ENCODE peak calls at places on chromosomes 12 and 14, in seven cellular contexts. Z is RWPE1, W is A549, C is suprapubic skin, R is GM10248, K is cardiac muscle cell, M is body of pancreas. F is an unnamed sample.

GRCh38 chr12:106986135-106986534 is 811 bp downstream of the MTERF2 start:
- DNase-seq in K (no peak), Z (no peak), R (no peak), C (no peak), W (no peak), M (no peak), F (no peak)

GRCh38 chr12:102435827-102436436 is 44.4 kb downstream of the IGF1 start:
- DNase-seq in Z (no peak), W (no peak), C (no peak), K (no peak), R (no peak), M (peak), F (no peak)

GRCh38 chr12:77724367-77724957 is 106.2 kb upstream of the NAV3 start:
- DNase-seq in C (no peak), M (no peak), K (peak), W (peak), Z (peak), R (no peak), F (no peak)

GRCh38 chr12:11071414-11071813 is 9.3 kb upstream of the TAS2R46 start:
- DNase-seq in Z (no peak), W (no peak), R (no peak), M (no peak), C (no peak), K (peak), F (no peak)

GRCh38 chr12:22437031-22437806 is 102.7 kb upstream of the ST8SIA1 start:
- DNase-seq in W (peak), C (no peak), M (no peak), Z (peak), K (no peak), R (no peak), F (no peak)

GRCh38 chr12:43291516-43291915 is 260.5 kb downstream of the ADAMTS20 start:
- DNase-seq in K (no peak), W (no peak), R (no peak), M (no peak), C (no peak), Z (no peak), F (no peak)

GRCh38 chr12:28899951-28900350 is 249.1 kb upstream of the FAR2 start:
- DNase-seq in Z (peak), M (no peak), K (no peak), W (no peak), R (no peak), C (no peak), F (no peak)

GRCh38 chr14:73143003-73143402 is 6.7 kb downstream of the PSEN1 start:
- DNase-seq in C (no peak), R (no peak), W (no peak), K (no peak), Z (no peak), M (no peak), F (no peak)

GRCh38 chr12:12510141-12510540 is 52.5 kb downstream of the DUSP16 start:
- DNase-seq in K (no peak), W (no peak), C (no peak), Z (peak), M (no peak), R (no peak), F (no peak)

GRCh38 chr14:29643415-29644206 is 284.0 kb downstream of the PRKD1 start:
- DNase-seq in K (no peak), Z (no peak), W (peak), C (no peak), M (no peak), R (no peak), F (no peak)

GRCh38 chr12:124861492-124861891 is 2.2 kb downstream of the SCARB1 start:
- DNase-seq in C (no peak), K (no peak), R (no peak), Z (peak), W (peak), M (no peak), F (no peak)
- TF ChIP-seq CTCF in C (no peak), K (no peak), R (no peak), Z (no peak), W (no peak), M (no peak), F (no peak)

DNA sequence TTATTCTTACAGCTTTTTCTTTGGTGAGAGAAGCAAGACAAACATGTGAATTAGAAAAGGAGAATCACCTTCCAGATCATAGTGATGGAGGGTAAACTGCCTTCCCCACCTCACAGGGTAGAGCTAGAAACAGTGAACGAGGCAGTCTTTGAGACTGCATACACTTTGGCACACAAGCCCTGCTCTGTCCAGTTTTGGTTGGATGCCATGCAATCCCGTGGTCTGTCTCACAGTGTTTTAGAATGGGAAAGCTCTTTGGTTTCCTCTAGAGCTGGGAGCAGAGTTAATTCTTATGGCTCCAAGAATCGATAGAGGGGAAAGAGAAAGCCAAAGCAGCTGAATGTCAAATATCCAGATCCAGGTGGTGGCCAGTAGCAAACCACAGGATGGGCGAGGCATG is 21.9 kb downstream of the TDP1 start:
- DNase-seq in K (no peak), C (no peak), M (no peak), R (no peak), W (no peak), Z (no peak), F (no peak)
- TF ChIP-seq CTCF in K (no peak), C (no peak), M (no peak), R (no peak), W (no peak), Z (no peak), F (no peak)

GRCh38 chr14:96666088-96666487 is 131.1 kb upstream of the VRK1 start:
- DNase-seq in C (peak), Z (no peak), W (no peak), M (no peak), K (no peak), R (no peak), F (no peak)
- TF ChIP-seq CTCF in C (no peak), Z (no peak), W (no peak), M (no peak), K (no peak), R (no peak), F (no peak)

DNA sequence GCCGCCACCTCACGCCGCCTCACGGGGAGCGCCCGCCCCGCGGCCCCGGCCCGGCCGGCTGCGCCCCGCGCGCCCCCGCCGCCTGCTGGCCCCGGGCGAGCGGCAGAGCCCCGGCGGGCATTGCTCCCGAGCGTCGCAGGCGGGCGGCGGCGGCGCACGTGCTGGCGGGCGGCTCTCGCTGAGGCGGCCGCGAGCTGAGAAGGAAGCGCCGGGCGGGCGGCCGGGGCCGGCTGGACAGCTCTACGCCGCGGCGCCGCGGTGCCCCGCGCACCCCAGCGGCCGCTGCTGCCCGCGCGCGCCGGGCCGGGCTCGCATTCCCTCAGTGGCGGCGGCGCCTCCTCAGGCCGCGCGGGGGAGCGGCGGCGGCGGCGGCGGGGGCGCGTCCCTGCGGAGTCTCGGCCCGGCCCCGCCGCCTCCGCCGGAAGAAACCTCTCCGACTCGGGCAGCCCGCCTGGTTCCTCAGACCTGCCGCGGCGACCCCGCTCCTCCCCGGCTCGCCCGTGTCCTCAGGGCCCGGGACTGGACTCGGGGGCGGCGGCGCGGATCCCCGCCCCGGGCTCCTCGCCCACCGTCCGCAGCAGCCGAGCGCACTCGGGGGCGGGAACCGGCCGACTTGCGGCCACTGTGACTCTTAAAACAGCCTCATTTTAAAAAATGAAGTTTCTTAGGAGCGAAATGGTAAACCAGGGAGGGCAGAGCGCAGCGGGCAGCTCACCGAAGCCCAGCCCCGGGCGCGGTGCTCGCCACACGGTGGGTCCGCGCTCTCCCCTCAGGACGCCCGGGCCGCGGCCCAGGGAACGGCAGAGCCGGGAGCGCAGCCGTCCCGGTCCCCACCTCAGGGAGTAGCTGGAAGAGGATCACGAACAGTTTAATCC is at the start of gene PITPNM2:
- DNase-seq in M (peak), R (peak), W (peak), C (no peak), Z (peak), K (peak), F (no peak)
- TF ChIP-seq CTCF in M (no peak), R (peak), W (peak), C (peak), Z (peak), K (no peak), F (no peak)

DNA sequence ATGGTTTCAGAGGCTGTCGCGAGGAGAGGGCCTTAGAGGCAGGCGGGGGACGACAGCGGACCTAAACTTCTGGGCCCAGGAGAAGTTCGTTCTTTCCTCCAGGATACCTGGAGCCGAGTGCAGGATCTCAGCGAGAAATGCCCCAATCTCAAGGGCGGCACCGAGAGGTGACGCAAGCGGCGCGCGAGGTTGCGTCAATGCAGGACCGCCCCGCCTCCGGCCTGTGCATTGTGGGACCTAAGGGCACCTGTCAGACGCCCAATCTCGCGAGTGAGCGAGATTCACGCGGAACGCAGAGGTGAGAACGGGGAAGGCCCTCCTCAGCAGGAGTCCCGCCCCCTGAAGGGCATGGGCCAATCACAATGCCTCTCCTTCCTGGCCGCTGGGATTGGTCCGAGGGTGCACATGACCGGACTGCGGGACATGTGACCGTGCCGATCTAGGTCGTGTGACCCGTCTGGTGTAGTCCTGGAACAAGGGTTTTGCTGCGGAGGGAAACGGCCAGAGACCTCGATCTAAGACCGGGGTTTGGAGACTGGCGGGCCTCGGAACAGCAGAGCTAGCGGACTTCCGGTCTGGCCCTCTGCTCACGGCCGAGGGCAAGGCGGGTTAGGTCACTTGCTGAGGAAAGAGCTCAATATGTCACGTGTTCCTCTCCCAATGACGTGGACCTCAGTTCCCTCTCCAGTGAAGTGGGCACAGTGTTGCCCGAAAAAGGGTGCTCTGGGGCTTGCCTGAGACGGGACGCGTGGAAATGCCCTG is 16.3 kb upstream of the DYNC1H1 start:
- DNase-seq in R (peak), K (peak), Z (peak), W (peak), C (peak), M (peak), F (peak)
- TF ChIP-seq CTCF in R (no peak), K (no peak), Z (no peak), W (no peak), C (no peak), M (no peak), F (no peak)

GRCh38 chr12:113006641-113007040 is 28.3 kb downstream of the OAS2 start:
- DNase-seq in M (no peak), Z (no peak), C (peak), W (no peak), K (no peak), R (no peak), F (no peak)

GRCh38 chr12:113002676-113003075 is 24.4 kb downstream of the OAS2 start:
- DNase-seq in Z (no peak), W (no peak), C (peak), K (no peak), M (no peak), R (no peak), F (no peak)

GRCh38 chr12:113003631-113004030 is 25.3 kb downstream of the OAS2 start:
- DNase-seq in R (no peak), Z (no peak), W (no peak), K (no peak), C (peak), M (no peak), F (no peak)

GRCh38 chr12:113007166-113007565 is 28.8 kb downstream of the OAS2 start:
- DNase-seq in R (no peak), W (peak), M (no peak), K (no peak), Z (no peak), C (peak), F (no peak)

GRCh38 chr12:113005759-113006158 is 27.4 kb downstream of the OAS2 start:
- DNase-seq in Z (no peak), W (peak), K (peak), R (no peak), C (peak), M (no peak), F (no peak)
- TF ChIP-seq CTCF in Z (peak), W (peak), K (peak), R (no peak), C (no peak), M (no peak), F (peak)

DNA sequence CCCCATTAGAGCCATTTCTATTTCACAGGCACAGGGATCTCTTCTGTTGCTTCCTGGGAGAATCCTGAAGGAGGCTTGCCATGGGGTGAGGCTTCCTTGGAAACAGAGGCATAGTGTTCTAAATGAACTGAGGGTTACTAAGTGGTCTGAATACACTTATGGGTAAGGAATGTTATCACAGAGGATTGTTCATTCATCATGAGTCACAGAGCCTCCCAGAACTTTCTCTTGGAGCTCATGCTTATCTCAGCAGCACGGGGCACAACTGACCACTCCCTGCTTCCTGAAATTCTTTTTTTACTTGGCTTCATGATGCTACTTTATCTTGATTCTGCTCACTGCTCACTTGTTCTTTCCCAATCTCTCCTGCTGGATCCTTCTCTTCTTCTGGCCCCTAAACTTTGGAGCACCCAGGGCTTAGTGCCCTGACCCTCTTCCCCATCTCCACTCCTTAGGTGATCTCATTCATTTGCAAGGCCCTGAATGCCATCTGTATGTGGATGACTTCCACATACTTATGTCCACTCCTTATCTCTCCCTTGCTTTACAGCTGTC is 57.9 kb downstream of the ANO6 start:
- DNase-seq in C (no peak), M (no peak), Z (peak), W (peak), R (no peak), K (peak), F (no peak)
- TF ChIP-seq CTCF in C (no peak), M (no peak), Z (no peak), W (no peak), R (no peak), K (no peak), F (no peak)

GRCh38 chr12:51890135-51890464 is 2.2 kb downstream of the ANKRD33 start:
- DNase-seq in C (no peak), Z (no peak), W (no peak), R (no peak), K (no peak), M (no peak), F (no peak)
- TF ChIP-seq CTCF in C (no peak), Z (no peak), W (no peak), R (no peak), K (no peak), M (no peak), F (no peak)

DNA sequence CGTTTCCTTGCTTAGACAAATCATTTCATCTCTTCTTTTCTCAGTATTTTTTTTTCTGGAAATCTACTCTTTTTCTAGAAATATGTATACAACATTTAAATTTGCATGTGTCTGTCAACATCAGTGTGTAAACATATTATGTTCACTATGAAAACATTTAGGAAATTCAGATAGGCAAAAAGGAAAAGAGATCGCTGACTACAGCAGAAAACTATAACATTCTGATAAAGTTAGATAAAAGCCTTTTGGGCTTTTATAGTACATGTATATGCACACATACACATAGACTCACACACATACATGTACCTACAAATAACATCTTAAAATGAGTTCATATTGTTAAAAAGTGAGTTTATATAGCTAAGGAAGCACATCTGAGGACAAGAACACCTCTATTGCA is 142.1 kb downstream of the RAD51B start:
- DNase-seq in C (no peak), R (no peak), K (no peak), M (no peak), W (no peak), Z (no peak), F (no peak)
- TF ChIP-seq CTCF in C (no peak), R (no peak), K (no peak), M (no peak), W (no peak), Z (no peak), F (no peak)

DNA sequence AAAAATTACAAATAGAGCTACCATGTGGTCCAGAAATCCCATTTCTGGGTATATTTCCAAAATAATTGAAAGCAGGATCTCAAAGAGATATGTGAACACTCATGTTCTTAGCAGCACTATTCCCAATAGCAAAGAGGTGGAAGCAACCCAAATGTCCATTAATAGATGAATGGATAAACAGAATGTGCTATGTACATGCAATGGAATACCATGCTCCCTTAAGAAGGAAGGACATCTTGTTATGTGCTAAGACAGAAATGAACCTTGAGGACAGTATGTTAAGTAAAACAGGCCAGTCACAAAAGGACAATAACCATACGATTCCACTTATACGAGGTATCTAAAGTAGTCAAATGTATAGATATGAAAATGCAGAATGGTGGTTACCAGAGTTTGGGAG is 249.4 kb downstream of the PHLDA1 start:
- DNase-seq in Z (no peak), R (no peak), K (no peak), C (no peak), W (no peak), M (no peak), F (no peak)
- TF ChIP-seq CTCF in Z (no peak), R (no peak), K (no peak), C (no peak), W (no peak), M (no peak), F (no peak)

F was measured in GM12864.